ENCODE peak calls at places on chromosome 20, in ten cellular contexts. P, B, N, U, R, F, J, Q, T and V are unnamed samples.

GRCh38 chr20:42567409-42567808 is 622.3 kb downstream of the PTPRT start:
- DNase-seq in N (no peak), U (no peak), R (no peak), F (peak; percentile 32), T (no peak), B (no peak), P (no peak), J (no peak), Q (no peak), V (no peak)

GRCh38 chr20:35830264-35830663 is 58.4 kb downstream of the PHF20 start:
- DNase-seq in J (no peak), N (no peak), R (no peak), U (no peak), Q (no peak), P (no peak), T (no peak), F (no peak), B (no peak), V (no peak)

GRCh38 chr20:47724398-47724797 is 60.9 kb downstream of the SULF2 start:
- DNase-seq in F (no peak), R (no peak), B (no peak), P (no peak), N (no peak), T (no peak), Q (no peak), U (no peak), J (no peak), V (no peak)

GRCh38 chr20:8260837-8261241 is 128.8 kb downstream of the PLCB1 start:
- DNase-seq in B (no peak), P (no peak), F (no peak), J (no peak), U (no peak), N (no peak), T (no peak), R (no peak), Q (no peak), V (no peak)

GRCh38 chr20:37670426-37670825 is 23.4 kb upstream of the CTNNBL1 start:
- DNase-seq in J (no peak), N (no peak), F (no peak), T (peak; percentile 7), B (no peak), Q (no peak), R (no peak), P (no peak), U (peak; percentile 31), V (peak; percentile 10)

GRCh38 chr20:58086763-58087566 is 141.5 kb downstream of the ANKRD60 start:
- DNase-seq in P (peak; percentile 60), Q (no peak), T (peak; percentile 69), N (peak; percentile 57), R (peak; percentile 49), U (peak; percentile 51), B (no peak), J (no peak), F (peak; percentile 32), V (no peak)

GRCh38 chr20:36248836-36249235 is 12.6 kb downstream of the AAR2 start:
- DNase-seq in F (no peak), R (no peak), B (no peak), P (peak; percentile 81), N (no peak), J (no peak), Q (no peak), T (no peak), U (no peak), V (no peak)

GRCh38 chr20:38723069-38723981 is 961 bp upstream of the SLC32A1 start:
- DNase-seq in F (no peak), B (no peak), Q (no peak), T (peak; percentile 56), R (peak; percentile 47), U (no peak), N (no peak), J (no peak), P (no peak), V (no peak)

GRCh38 chr20:36904690-36905089 is 28.8 kb downstream of the TLDC2 start:
- DNase-seq in N (no peak), Q (no peak), T (no peak), R (no peak), P (no peak), B (no peak), J (no peak), U (no peak), F (no peak), V (no peak)

GRCh38 chr20:15726416-15726815 is 846.8 kb downstream of the KIF16B start:
- DNase-seq in F (no peak), B (no peak), T (no peak), R (no peak), J (no peak), Q (no peak), P (no peak), N (no peak), U (no peak), V (no peak)

DNA sequence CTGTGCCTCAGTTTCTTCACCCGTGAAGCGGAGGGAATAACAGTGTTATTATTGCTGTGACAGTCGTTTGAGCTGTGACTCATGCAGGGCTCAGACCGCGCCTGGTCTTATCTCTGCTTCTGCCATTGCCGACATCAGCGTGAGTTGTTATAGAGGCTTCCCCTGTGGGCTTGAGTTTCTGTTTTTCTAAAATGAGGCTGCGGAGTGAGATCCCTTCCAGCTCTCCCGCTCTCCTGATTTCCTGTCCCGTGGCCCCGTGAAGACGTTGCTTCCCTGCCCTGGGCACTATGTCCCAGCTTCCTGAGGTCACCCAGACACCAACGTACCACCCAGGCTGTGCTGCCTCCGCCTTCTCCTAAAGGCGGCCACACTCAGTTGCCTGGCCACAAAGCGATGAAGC is 278.4 kb downstream of the BMP7 start:
- DNase-seq in F (no peak), U (no peak), R (no peak), P (no peak), N (no peak), T (peak; percentile 59), Q (no peak), B (no peak), J (no peak), V (no peak)
- H3K4me3 ChIP-seq in F (no peak overlapping the region), U (no peak overlapping the region), R (no peak overlapping the region), P (no peak overlapping the region), N (no peak overlapping the region), T (peak overlapping the region; percentile 34), Q (no peak overlapping the region), B (no peak overlapping the region), J (no peak overlapping the region), V (no peak overlapping the region)

GRCh38 chr20:20782747-20783146 is 70.3 kb upstream of the RALGAPA2 start:
- DNase-seq in N (no peak), Q (no peak), F (no peak), J (no peak), T (no peak), P (no peak), B (no peak), R (no peak), U (peak; percentile 45), V (no peak)
- H3K4me3 ChIP-seq in N (no peak overlapping the region), Q (no peak overlapping the region), F (no peak overlapping the region), J (no peak overlapping the region), T (no peak overlapping the region), P (no peak overlapping the region), B (no peak overlapping the region), R (no peak overlapping the region), U (no peak overlapping the region), V (no peak overlapping the region)

DNA sequence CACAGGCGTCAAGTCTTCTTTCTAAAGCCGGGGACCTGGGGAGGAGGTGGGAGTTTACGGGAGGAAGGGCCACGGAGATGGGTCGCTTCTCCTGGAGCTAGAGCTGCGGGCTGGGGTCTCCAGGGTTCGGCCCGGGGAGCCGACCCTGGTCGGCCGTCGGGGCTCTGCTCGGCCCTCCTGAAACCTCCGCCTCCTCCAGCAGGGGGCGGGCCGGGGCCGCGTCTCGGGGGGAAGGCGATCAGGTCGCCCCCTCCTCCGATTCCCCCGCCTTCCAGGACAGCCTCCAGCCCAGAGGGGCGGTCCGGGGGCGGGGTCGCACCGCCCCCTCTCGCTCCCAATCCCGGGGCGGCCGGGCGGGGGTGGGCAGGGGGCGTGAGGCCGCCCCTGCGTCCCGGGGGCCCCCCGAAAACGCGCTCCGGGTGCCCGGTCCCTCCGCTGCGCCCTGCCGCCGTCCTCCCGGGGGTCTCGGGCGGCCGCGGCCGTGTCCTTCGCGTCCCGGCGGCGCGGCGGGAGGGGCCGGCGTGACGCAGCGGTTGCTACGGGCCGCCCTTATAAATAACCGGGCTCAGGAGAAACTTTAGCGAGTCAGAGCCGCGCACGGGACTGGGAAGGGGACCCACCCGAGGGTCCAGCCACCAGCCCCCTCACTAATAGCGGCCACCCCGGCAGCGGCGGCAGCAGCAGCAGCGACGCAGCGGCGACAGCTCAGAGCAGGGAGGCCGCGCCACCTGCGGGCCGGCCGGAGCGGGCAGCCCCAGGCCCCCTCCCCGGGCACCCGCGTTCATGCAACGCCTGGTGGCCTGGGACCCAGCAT is at the start of gene CEBPB:
- DNase-seq in Q (peak; percentile 96), R (peak; percentile 89), N (peak; percentile 93), B (no peak), T (peak; percentile 93), J (no peak), P (peak; percentile 93), F (peak; percentile 78), U (peak; percentile 91), V (no peak)
- H3K4me3 ChIP-seq in Q (peak within 1 kb of the TSS; percentile 87), R (peak within 1 kb of the TSS; percentile 95), N (peak within 1 kb of the TSS; percentile 98), B (peak within 1 kb of the TSS; percentile 62), T (peak within 1 kb of the TSS; percentile 96), J (peak within 1 kb of the TSS; percentile 94), P (peak within 1 kb of the TSS; percentile 76), F (peak within 1 kb of the TSS; percentile 92), U (peak within 1 kb of the TSS; percentile 63), V (peak within 1 kb of the TSS; percentile 87)

DNA sequence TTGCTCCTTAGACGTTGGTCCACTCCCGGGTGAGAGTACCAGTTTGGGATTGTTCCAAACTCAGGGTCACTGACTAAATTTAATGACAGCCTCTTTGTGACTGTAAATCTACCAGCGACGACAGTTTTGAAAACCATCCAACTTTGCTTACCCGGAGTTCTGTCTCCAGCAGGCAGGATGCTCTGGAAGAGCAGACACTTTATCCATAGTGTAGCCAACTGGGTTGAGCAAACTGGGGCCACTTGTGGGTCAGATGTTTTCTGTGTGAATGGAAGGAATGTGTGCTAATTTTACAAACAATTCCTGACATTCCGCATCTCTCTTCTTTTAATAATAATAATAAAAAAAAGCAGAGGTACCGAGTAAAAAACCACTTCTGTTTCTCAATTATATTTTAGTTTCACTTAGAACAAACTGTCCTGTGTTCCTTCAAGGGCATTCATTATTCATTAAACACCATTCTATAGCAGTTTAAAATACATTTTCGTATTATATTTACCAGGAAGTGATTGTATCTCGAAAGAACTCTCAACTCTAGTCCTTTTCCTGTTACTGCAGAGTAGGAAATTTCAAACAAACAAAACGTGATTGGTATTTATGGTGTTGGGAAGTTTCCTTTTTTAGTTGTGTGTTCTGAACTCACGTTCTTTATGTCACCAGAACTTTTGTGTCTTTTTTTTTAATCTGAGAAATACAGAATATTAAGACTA is 139.7 kb upstream of the BTBD3 start:
- DNase-seq in P (no peak), J (peak; percentile 33), F (no peak), R (peak; percentile 54), Q (no peak), T (peak; percentile 74), N (no peak), B (peak; percentile 42), U (no peak), V (no peak)
- H3K4me3 ChIP-seq in P (no peak overlapping the region), J (peak overlapping the region; percentile 19), F (no peak overlapping the region), R (peak overlapping the region; percentile 27), Q (peak overlapping the region; percentile 30), T (peak overlapping the region; percentile 29), N (peak overlapping the region; percentile 9), B (peak overlapping the region; percentile 12), U (no peak overlapping the region), V (no peak overlapping the region)